ENCODE peak calls at places on chromosomes 12 and 14, in six cellular contexts. W is neuronal stem cell, B is H1, N is IMR-90, G is mesenchymal stem cell, D is H9. M is an unnamed sample.

GRCh38 chr14:37697489-37698121 is 102.2 kb downstream of the TTC6 start:
- DNase-seq in N (peak; percentile 80), W (no peak), D (no peak), B (no peak), G (peak; percentile 60), M (peak; percentile 55)

GRCh38 chr12:89708793-89709156 is at the start of gene ATP2B1:
- DNase-seq in W (peak; percentile 76), D (peak; percentile 85), N (peak; percentile 83), G (peak; percentile 88), B (peak; percentile 82), M (peak; percentile 90)

GRCh38 chr14:49598479-49599301 is at the start of gene LRR1:
- DNase-seq in D (peak; percentile 81), N (peak; percentile 82), W (peak; percentile 74), B (peak; percentile 96), G (peak; percentile 92), M (peak; percentile 89)

GRCh38 chr12:109462868-109463692 is 14.0 kb downstream of the KCTD10 start:
- DNase-seq in N (peak; percentile 98), D (peak; percentile 70), W (no peak), B (no peak), G (peak; percentile 98), M (peak; percentile 71)

GRCh38 chr14:70177092-70177491 is 11.7 kb downstream of the SLC8A3 start:
- DNase-seq in G (no peak), N (no peak), B (no peak), W (no peak), D (no peak), M (no peak)

GRCh38 chr14:21734457-21735074 is 60.9 kb upstream of the OR4E1 start:
- DNase-seq in W (peak; percentile 39), D (no peak), B (no peak), N (peak; percentile 39), G (peak; percentile 36), M (peak; percentile 5)

GRCh38 chr12:67222302-67222701 is 46.9 kb upstream of the CAND1 start:
- DNase-seq in W (no peak), N (peak; percentile 10), D (no peak), B (no peak), G (peak; percentile 7), M (peak; percentile 13)

GRCh38 chr14:22918519-22918808 is 485 bp downstream of the RBM23 start:
- DNase-seq in N (no peak), G (no peak), B (no peak), W (no peak), D (no peak), M (no peak)

GRCh38 chr12:122355702-122356101 is 66.8 kb downstream of the CLIP1 start:
- DNase-seq in G (no peak), N (no peak), W (no peak), B (no peak), D (no peak), M (no peak)

GRCh38 chr12:16562413-16562812 is 43.5 kb downstream of the LMO3 start:
- DNase-seq in G (no peak), N (no peak), D (no peak), W (no peak), B (no peak), M (no peak)

GRCh38 chr14:75295061-75295461 is 16.4 kb downstream of the FOS start:
- DNase-seq in B (peak; percentile 65), W (peak; percentile 54), N (peak; percentile 78), D (peak; percentile 65), G (peak; percentile 87), M (peak; percentile 84)

GRCh38 chr14:32468955-32469354 is 139.9 kb downstream of the AKAP6 start:
- DNase-seq in B (no peak), G (peak; percentile 81), D (no peak), W (no peak), N (peak; percentile 72), M (no peak)

GRCh38 chr12:132218915-132219314 is 74.7 kb downstream of the NOC4L start:
- DNase-seq in B (no peak), W (peak; percentile 26), D (peak; percentile 83), G (no peak), N (no peak), M (no peak)

GRCh38 chr14:42374332-42374731 is 767.7 kb downstream of the LRFN5 start:
- DNase-seq in G (no peak), B (no peak), W (no peak), N (no peak), D (no peak), M (no peak)

GRCh38 chr12:43402431-43402830 is 149.6 kb downstream of the ADAMTS20 start:
- DNase-seq in D (no peak), G (no peak), B (no peak), W (no peak), N (peak; percentile 48), M (no peak)

GRCh38 chr12:43396671-43397070 is 155.3 kb downstream of the ADAMTS20 start:
- DNase-seq in W (no peak), B (no peak), G (no peak), D (no peak), N (no peak), M (no peak)

GRCh38 chr12:43406797-43407196 is 145.2 kb downstream of the ADAMTS20 start:
- DNase-seq in W (no peak), N (no peak), B (no peak), G (no peak), D (no peak), M (no peak)

GRCh38 chr12:43401096-43401495 is 150.9 kb downstream of the ADAMTS20 start:
- DNase-seq in W (no peak), G (no peak), N (no peak), B (no peak), D (no peak), M (no peak)
- H3K14ac ChIP-seq in W (no peak overlapping the region), G (no peak overlapping the region), N (no peak overlapping the region), B (no peak overlapping the region), D (no peak overlapping the region), M (no peak overlapping the region)

GRCh38 chr12:108365324-108365723 is 26.2 kb upstream of the CMKLR1 start:
- DNase-seq in N (no peak), W (no peak), D (no peak), B (no peak), G (no peak), M (no peak)

GRCh38 chr12:108363165-108363564 is 24.1 kb upstream of the CMKLR1 start:
- DNase-seq in N (no peak), W (no peak), D (no peak), G (no peak), B (no peak), M (no peak)

GRCh38 chr12:108360487-108360886 is 21.4 kb upstream of the CMKLR1 start:
- DNase-seq in N (no peak), W (no peak), D (no peak), G (no peak), B (no peak), M (no peak)

GRCh38 chr12:108364879-108365278 is 25.8 kb upstream of the CMKLR1 start:
- DNase-seq in B (no peak), D (no peak), N (no peak), W (no peak), G (no peak), M (no peak)

GRCh38 chr12:108363565-108363964 is 24.5 kb upstream of the CMKLR1 start:
- DNase-seq in B (no peak), D (no peak), W (no peak), N (no peak), G (no peak), M (no peak)
- H2AK5ac ChIP-seq in B (peak overlapping the region; percentile 30), D (no peak overlapping the region), W (no peak overlapping the region), N (no peak overlapping the region), G (no peak overlapping the region), M (no peak overlapping the region)

GRCh38 chr14:66231823-66232222 is 254.3 kb upstream of the CCDC196 start:
- DNase-seq in G (no peak), B (no peak), W (no peak), N (no peak), D (no peak), M (no peak)

GRCh38 chr14:66237701-66238100 is 248.5 kb upstream of the CCDC196 start:
- DNase-seq in W (no peak), G (no peak), N (no peak), B (no peak), D (no peak), M (no peak)

GRCh38 chr14:66234411-66234810 is 251.8 kb upstream of the CCDC196 start:
- DNase-seq in W (no peak), D (no peak), G (no peak), N (no peak), B (no peak), M (no peak)

GRCh38 chr14:66228267-66228970 is 257.8 kb upstream of the CCDC196 start:
- DNase-seq in G (no peak), D (no peak), B (no peak), N (no peak), W (no peak), M (no peak)

GRCh38 chr14:66233571-66233970 is 252.6 kb upstream of the CCDC196 start:
- DNase-seq in N (no peak), D (no peak), W (no peak), B (no peak), G (no peak), M (no peak)
- H3K14ac ChIP-seq in N (no peak overlapping the region), D (no peak overlapping the region), W (no peak overlapping the region), B (no peak overlapping the region), G (no peak overlapping the region), M (no peak overlapping the region)

DNA sequence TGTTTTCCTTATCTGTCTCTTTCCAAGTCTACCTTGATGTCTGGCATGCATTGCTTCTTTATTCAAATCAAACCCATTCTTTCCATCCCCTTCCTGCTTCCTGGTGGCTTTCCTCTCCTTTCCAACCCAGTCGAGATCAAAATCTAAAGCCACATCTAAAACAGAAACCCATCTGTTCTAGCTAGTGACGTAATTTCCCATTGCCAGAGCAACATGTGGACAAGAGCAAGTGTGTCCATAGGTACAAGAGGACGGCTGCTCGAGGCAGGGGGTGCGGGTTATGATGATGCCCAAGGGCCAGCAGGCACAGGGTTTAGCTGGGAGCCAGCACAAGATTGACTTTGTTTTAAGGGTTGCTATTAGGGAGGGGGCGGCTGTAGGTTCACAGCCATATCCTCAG is 7.0 kb downstream of the KRT80 start:
- DNase-seq in B (no peak), W (no peak), G (no peak), D (no peak), N (peak; percentile 15), M (no peak)
- H2AK5ac ChIP-seq in B (no peak overlapping the region), W (no peak overlapping the region), G (peak overlapping the region; percentile 92), D (no peak overlapping the region), N (peak overlapping the region; percentile 96), M (no peak overlapping the region)

GRCh38 chr12:46764005-46764404 is 61.8 kb downstream of the SLC38A4 start:
- DNase-seq in B (no peak), W (no peak), N (no peak), D (no peak), G (no peak), M (no peak)
- H3K14ac ChIP-seq in B (no peak overlapping the region), W (no peak overlapping the region), N (no peak overlapping the region), D (no peak overlapping the region), G (no peak overlapping the region), M (no peak overlapping the region)

GRCh38 chr12:49675137-49675536 is 32.1 kb downstream of the FMNL3 start:
- DNase-seq in N (no peak), G (no peak), B (no peak), D (no peak), W (no peak), M (no peak)

GRCh38 chr12:49672351-49673181 is 34.6 kb downstream of the FMNL3 start:
- DNase-seq in D (no peak), B (no peak), G (peak; percentile 47), W (no peak), N (no peak), M (peak; percentile 26)

GRCh38 chr12:49673446-49674317 is 33.5 kb downstream of the FMNL3 start:
- DNase-seq in N (peak; percentile 94), B (peak; percentile 61), G (peak; percentile 98), W (peak; percentile 69), D (peak; percentile 85), M (peak; percentile 60)

GRCh38 chr12:49671051-49671765 is 36.0 kb downstream of the FMNL3 start:
- DNase-seq in B (no peak), D (no peak), G (no peak), W (no peak), N (no peak), M (no peak)

GRCh38 chr12:49674318-49674985 is 32.8 kb downstream of the FMNL3 start:
- DNase-seq in D (no peak), G (peak; percentile 65), W (no peak), N (peak; percentile 41), B (no peak), M (no peak)
- H2AK5ac ChIP-seq in D (no peak overlapping the region), G (peak overlapping the region; percentile 89), W (no peak overlapping the region), N (peak overlapping the region; percentile 75), B (no peak overlapping the region), M (no peak overlapping the region)